ENCODE peak calls at places on chromosomes 16 and 17, in nine cellular contexts. V, A, H, Q, R, M, S, C and X are unnamed samples.

GRCh38 chr16:23504453-23505179 is 5.7 kb downstream of the GGA2 start:
- DNase-seq in H (peak), V (peak), R (peak), M (peak), A (peak), Q (peak), S (peak), C (peak), X (peak)

GRCh38 chr17:73533801-73534574 is 110.3 kb downstream of the SDK2 start:
- DNase-seq in H (no peak), C (no peak), S (no peak), V (no peak), M (no peak), R (no peak), Q (no peak), A (no peak), X (no peak)

GRCh38 chr16:48499822-48500440 is 110.0 kb downstream of the N4BP1 start:
- DNase-seq in H (peak), V (no peak), M (peak), C (peak), R (no peak), Q (peak), S (no peak), A (no peak), X (no peak)

GRCh38 chr17:17783121-17783824 is 53.5 kb downstream of the SREBF1 start:
- DNase-seq in C (no peak), M (peak), R (no peak), S (no peak), Q (no peak), V (peak), A (peak), H (peak), X (no peak)

GRCh38 chr16:906296-906695 is 64.5 kb downstream of the LMF1 start:
- DNase-seq in R (peak), Q (no peak), A (no peak), S (no peak), V (no peak), C (no peak), M (no peak), H (no peak), X (no peak)

GRCh38 chr17:26775219-26775822 is 518.6 kb upstream of the WSB1 start:
- DNase-seq in Q (no peak), S (no peak), H (no peak), C (no peak), A (no peak), R (peak), M (no peak), V (no peak), X (no peak)

GRCh38 chr16:77043076-77043475 is 147.9 kb upstream of the MON1B start:
- DNase-seq in M (peak), S (no peak), R (no peak), Q (no peak), C (no peak), V (no peak), H (peak), A (peak), X (no peak)

GRCh38 chr17:45367216-45367615 is 50.4 kb upstream of the MAP3K14 start:
- DNase-seq in V (no peak), Q (no peak), R (peak), C (peak), H (no peak), A (no peak), M (no peak), S (no peak), X (no peak)

GRCh38 chr16:84141143-84141670 is 3.8 kb downstream of the HSDL1 start:
- DNase-seq in H (no peak), S (no peak), R (no peak), V (no peak), Q (no peak), C (no peak), M (no peak), A (peak), X (no peak)
- TF ChIP-seq CTCF in H (no peak), S (no peak), R (no peak), V (no peak), Q (no peak), C (no peak), M (no peak), A (no peak), X (no peak)

GRCh38 chr17:55414983-55415382 is 6.7 kb downstream of the MMD start:
- DNase-seq in H (no peak), S (no peak), R (no peak), V (no peak), C (no peak), M (no peak), A (no peak), Q (no peak), X (no peak)
- TF ChIP-seq CTCF in H (no peak), S (no peak), R (no peak), V (no peak), C (no peak), M (no peak), A (no peak), Q (no peak), X (no peak)

GRCh38 chr17:36657763-36658490 is 56.5 kb downstream of the MRM1 start:
- DNase-seq in M (peak), R (no peak), Q (no peak), A (peak), H (no peak), C (no peak), S (no peak), V (no peak), X (no peak)
- TF ChIP-seq CTCF in M (peak), R (no peak), Q (peak), A (peak), H (peak), C (no peak), S (no peak), V (no peak), X (no peak)

GRCh38 chr17:79272666-79273219 is 198.1 kb downstream of the ENGASE start:
- DNase-seq in Q (no peak), M (no peak), R (no peak), H (peak), V (no peak), A (no peak), S (no peak), C (no peak), X (no peak)
- TF ChIP-seq CTCF in Q (no peak), M (no peak), R (no peak), H (no peak), V (no peak), A (no peak), S (no peak), C (no peak), X (no peak)

GRCh38 chr17:39754161-39754957 is 16.6 kb downstream of the GRB7 start:
- DNase-seq in V (peak), R (peak), Q (peak), H (peak), C (peak), S (peak), A (peak), M (peak), X (peak)

GRCh38 chr17:39752241-39752831 is 14.6 kb downstream of the GRB7 start:
- DNase-seq in V (no peak), C (no peak), A (no peak), Q (no peak), M (no peak), S (no peak), R (peak), H (no peak), X (no peak)

GRCh38 chr17:39754958-39755549 is 17.3 kb downstream of the GRB7 start:
- DNase-seq in Q (no peak), R (no peak), S (no peak), V (no peak), A (peak), C (no peak), H (no peak), M (no peak), X (no peak)

GRCh38 chr17:39751637-39752036 is 13.9 kb downstream of the GRB7 start:
- DNase-seq in S (no peak), C (no peak), A (no peak), V (no peak), R (peak), H (no peak), Q (no peak), M (no peak), X (no peak)

DNA sequence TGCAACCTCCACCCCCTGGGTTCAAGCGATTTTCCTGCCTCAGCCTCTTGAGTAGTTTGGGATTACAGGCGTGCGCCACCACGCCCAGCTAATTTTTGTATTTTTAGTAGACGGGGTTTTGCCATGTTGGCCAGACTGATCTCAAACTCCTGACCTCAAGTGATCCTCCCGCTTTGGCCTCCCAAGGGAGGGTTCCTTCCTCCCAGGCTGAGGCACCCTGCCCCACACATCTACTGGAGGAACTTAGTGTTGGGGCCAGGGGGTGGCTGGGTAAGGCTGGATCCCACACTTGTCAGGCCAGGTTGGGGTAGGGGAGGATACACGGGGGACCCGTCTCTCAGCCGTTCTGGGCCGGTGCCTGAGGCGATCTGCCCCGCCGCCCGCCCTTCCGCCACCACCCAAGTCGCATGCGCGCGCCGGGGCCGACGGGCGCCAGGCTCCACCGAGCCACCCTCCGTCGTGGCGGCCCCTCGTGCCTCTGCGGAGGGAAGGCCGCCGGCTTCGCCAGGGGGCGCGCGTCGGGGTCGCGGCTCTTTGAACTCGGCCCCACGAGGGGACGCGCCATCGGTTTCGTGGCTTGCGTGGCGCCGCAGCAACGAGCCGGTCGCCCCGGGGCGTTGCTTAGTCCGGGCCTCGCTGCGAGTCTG is 15.9 kb downstream of the GRB7 start:
- DNase-seq in S (no peak), M (peak), H (no peak), A (peak), V (peak), Q (no peak), C (no peak), R (no peak), X (no peak)
- TF ChIP-seq CTCF in S (no peak), M (no peak), H (no peak), A (no peak), V (peak), Q (no peak), C (no peak), R (no peak), X (no peak)

GRCh38 chr17:75877752-75878173 is 618 bp downstream of the TRIM47 start:
- DNase-seq in H (peak), C (peak), V (peak), R (peak), S (no peak), M (peak), Q (no peak), A (peak), X (no peak)

GRCh38 chr17:75876190-75876937 is 2.0 kb downstream of the TRIM47 start:
- DNase-seq in M (no peak), C (peak), Q (no peak), S (no peak), A (peak), R (peak), H (no peak), V (peak), X (no peak)

GRCh38 chr17:75878174-75878998 is at the start of gene TRIM47:
- DNase-seq in M (peak), R (peak), A (peak), H (peak), Q (no peak), C (peak), V (peak), S (no peak), X (no peak)

GRCh38 chr17:75875940-75876189 is 2.5 kb downstream of the TRIM47 start:
- DNase-seq in R (no peak), S (no peak), Q (no peak), V (no peak), A (no peak), C (no peak), H (no peak), M (no peak), X (no peak)

DNA sequence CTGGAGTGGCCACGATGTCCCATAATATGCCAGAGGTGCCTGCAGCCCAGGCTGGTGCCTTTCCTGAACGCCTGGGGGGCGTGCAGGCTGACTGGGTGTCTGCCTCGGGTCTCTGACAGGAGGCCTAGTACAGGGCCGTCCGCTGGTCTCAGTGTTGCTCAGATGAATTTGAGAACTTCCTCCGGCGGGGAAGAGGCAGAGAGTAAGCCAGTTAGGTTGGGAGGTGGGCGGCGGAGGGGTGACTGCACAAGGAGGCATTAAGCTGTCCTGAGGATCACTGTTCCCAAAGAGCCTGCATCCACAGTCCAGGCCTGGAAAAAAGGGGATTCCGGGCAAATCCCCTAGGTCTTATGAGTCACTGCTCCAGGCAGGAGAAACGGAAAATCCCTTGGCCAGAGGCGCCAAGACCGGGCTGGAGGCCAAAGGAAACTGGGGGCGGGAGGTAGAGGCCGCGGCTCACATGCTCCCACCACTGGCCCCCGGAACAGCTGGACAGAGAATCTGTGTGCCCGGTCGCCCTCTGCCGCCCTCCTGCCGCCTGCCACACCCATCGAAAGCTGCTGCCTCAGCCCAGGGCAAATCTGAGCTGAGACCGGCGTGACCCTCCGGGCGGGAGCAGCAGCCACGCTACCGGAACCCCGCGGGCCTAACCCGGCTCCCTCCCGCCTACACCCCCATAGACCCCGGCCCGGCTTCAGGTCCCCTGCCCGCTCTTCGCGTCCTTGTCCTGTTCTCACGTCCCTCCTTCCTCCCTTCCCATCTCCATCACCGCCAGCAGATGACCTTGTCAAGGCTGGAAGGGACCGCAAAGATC is 1.2 kb downstream of the TRIM47 start:
- DNase-seq in C (peak), A (peak), M (peak), H (peak), S (peak), V (peak), Q (peak), R (peak), X (peak)
- TF ChIP-seq CTCF in C (peak), A (no peak), M (no peak), H (no peak), S (no peak), V (peak), Q (peak), R (no peak), X (no peak)